ENCODE peak calls at places on chromosomes 7 and 10, in six cellular contexts. V is GM23338, C is WTC11, O is K562, N is HepG2, I is H1. D is an unnamed sample.

GRCh38 chr7:39212881-39213280 is 235.2 kb downstream of the POU6F2 start:
- DNase-seq in V (no peak), C (no peak), O (no peak), N (no peak), I (no peak), D (no peak)

GRCh38 chr7:19117081-19117869 is at the start of gene TWIST1:
- DNase-seq in V (peak; percentile 88), C (peak; percentile 65), O (no peak), N (no peak), I (peak; percentile 80), D (no peak)

GRCh38 chr7:34361663-34362250 is 296.3 kb upstream of the NPSR1 start:
- DNase-seq in V (no peak), C (no peak), O (no peak), N (no peak), I (no peak), D (no peak)

GRCh38 chr7:82701941-82702340 is 258.4 kb upstream of the CACNA2D1 start:
- DNase-seq in V (no peak), C (no peak), O (no peak), N (no peak), I (no peak), D (no peak)

GRCh38 chr7:143988986-143989745 is 11.0 kb upstream of the OR6B1 start:
- DNase-seq in V (no peak), C (no peak), O (peak; percentile 31), N (no peak), I (no peak), D (no peak)

GRCh38 chr7:30770936-30771858 is at the start of gene MINDY4:
- DNase-seq in V (peak; percentile 93), C (peak; percentile 76), O (peak; percentile 95), N (no peak), I (peak; percentile 86), D (no peak)

GRCh38 chr7:44854644-44855364 is 6.9 kb upstream of the H2AZ2 start:
- DNase-seq in V (no peak), C (no peak), O (no peak), N (no peak), I (no peak), D (no peak)

GRCh38 chr7:82131224-82131623 is 312.4 kb downstream of the CACNA2D1 start:
- DNase-seq in V (no peak), C (no peak), O (no peak), N (no peak), I (no peak), D (no peak)

GRCh38 chr10:79295593-79295992 is 51.7 kb upstream of the PPIF start:
- DNase-seq in V (no peak), C (no peak), O (no peak), N (no peak), I (no peak), D (no peak)
- TF ChIP-seq CREB1 in V (no peak), C (no peak), O (no peak), N (no peak), I (no peak), D (no peak)

GRCh38 chr10:34702093-34702952 is 112.8 kb downstream of the PARD3 start:
- DNase-seq in V (no peak), C (no peak), O (no peak), N (no peak), I (no peak), D (no peak)

GRCh38 chr10:34702982-34703381 is 112.1 kb downstream of the PARD3 start:
- DNase-seq in V (no peak), C (no peak), O (no peak), N (no peak), I (no peak), D (no peak)

GRCh38 chr10:34707656-34708055 is 107.4 kb downstream of the PARD3 start:
- DNase-seq in V (no peak), C (no peak), O (no peak), N (no peak), I (no peak), D (no peak)

GRCh38 chr10:34704526-34705184 is 110.4 kb downstream of the PARD3 start:
- DNase-seq in V (no peak), C (no peak), O (no peak), N (no peak), I (no peak), D (no peak)

DNA sequence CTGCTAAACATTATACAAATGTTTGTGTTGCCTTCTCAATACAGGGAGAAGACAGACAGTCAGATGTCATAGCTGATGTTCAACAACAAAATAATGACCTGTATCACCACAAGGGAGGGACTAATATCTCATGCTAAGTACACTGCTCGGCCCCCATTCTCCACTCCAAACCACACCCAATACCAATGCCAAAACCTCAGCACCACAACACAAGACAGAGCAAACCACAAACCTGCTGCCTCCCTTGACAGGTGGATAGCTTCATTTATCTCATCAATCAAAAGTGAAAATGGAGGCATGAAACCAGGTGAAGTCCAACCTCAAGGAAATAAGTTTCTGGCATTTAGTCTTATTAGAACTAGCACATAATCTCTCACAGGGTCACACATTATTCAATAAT is 109.5 kb downstream of the PARD3 start:
- DNase-seq in V (no peak), C (no peak), O (no peak), N (no peak), I (no peak), D (no peak)
- TF ChIP-seq CREB1 in V (no peak), C (no peak), O (no peak), N (no peak), I (no peak), D (no peak)

DNA sequence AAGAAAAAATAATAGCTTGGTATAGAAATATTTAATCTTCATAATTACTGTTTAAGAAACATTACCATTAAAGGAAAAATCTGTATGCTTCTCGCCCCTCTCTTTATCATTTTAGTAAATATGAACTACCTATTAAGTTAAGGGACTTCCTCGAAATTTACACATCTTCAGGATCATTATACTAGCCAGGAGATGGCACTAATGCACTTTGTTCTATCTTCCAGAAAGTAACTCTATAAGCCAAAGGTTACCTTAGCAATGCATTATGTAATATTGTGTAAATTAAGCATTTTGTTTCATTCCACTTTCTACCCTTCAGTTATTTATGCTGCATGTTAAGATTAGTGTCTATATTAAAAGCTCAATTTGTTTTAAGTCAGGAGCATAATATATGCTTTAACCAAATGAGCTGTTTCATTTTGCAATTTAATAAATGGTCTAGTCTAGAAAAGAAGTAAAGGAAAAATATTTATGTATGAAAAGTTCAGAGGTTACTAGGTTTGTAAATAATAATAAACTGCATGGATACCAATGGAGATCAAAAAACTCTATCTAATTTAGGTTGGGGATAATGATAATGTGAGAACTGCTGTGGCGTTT is 128.4 kb downstream of the ANKRD7 start:
- DNase-seq in V (peak; percentile 32), C (no peak), O (no peak), N (peak; percentile 31), I (no peak), D (no peak)
- TF ChIP-seq CREB1 in V (no peak), C (no peak), O (no peak), N (no peak), I (no peak), D (no peak)

DNA sequence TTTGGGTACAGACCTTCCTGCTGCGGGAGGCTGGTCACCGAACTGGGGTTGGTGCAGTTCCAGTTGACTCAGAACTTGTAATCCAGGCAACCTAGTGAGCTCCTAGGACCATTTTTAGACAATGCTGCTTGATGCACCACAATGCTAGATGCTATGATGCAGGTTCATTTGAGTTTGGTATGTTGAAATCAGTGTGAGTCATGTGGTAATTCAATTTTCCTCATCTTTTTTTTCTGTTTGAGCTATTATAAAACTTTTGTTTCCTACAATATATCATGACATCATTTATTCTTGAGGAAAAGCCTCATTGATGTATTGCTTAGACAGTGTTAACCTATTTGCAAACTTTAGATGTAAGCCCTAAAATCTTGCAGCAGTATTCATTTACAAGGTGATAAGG is 40.9 kb upstream of the MTPN start:
- DNase-seq in V (no peak), C (no peak), O (no peak), N (no peak), I (no peak), D (no peak)
- TF ChIP-seq CREB1 in V (no peak), C (no peak), O (no peak), N (no peak), I (no peak), D (no peak)

GRCh38 chr7:121398246-121398645 is 2.1 kb upstream of the FAM3C start:
- DNase-seq in V (peak; percentile 27), C (no peak), O (no peak), N (peak; percentile 23), I (no peak), D (no peak)
- TF ChIP-seq CREB1 in V (no peak), C (no peak), O (no peak), N (no peak), I (no peak), D (no peak)

GRCh38 chr10:47296111-47296894 is 3.7 kb upstream of the GDF10 start:
- DNase-seq in V (no peak), C (no peak), O (no peak), N (no peak), I (no peak), D (no peak)
- TF ChIP-seq CREB1 in V (no peak), C (no peak), O (no peak), N (no peak), I (no peak), D (no peak)

GRCh38 chr10:96283351-96283750 is 12.0 kb upstream of the BLNK start:
- DNase-seq in V (no peak), C (no peak), O (no peak), N (no peak), I (no peak), D (no peak)
- TF ChIP-seq CREB1 in V (no peak), C (no peak), O (no peak), N (no peak), I (no peak), D (no peak)

GRCh38 chr7:155965010-155965409 is 152.7 kb upstream of the SHH start:
- DNase-seq in V (no peak), C (no peak), O (no peak), N (no peak), I (no peak), D (no peak)
- TF ChIP-seq CREB1 in V (no peak), C (no peak), O (no peak), N (no peak), I (no peak), D (no peak)

DNA sequence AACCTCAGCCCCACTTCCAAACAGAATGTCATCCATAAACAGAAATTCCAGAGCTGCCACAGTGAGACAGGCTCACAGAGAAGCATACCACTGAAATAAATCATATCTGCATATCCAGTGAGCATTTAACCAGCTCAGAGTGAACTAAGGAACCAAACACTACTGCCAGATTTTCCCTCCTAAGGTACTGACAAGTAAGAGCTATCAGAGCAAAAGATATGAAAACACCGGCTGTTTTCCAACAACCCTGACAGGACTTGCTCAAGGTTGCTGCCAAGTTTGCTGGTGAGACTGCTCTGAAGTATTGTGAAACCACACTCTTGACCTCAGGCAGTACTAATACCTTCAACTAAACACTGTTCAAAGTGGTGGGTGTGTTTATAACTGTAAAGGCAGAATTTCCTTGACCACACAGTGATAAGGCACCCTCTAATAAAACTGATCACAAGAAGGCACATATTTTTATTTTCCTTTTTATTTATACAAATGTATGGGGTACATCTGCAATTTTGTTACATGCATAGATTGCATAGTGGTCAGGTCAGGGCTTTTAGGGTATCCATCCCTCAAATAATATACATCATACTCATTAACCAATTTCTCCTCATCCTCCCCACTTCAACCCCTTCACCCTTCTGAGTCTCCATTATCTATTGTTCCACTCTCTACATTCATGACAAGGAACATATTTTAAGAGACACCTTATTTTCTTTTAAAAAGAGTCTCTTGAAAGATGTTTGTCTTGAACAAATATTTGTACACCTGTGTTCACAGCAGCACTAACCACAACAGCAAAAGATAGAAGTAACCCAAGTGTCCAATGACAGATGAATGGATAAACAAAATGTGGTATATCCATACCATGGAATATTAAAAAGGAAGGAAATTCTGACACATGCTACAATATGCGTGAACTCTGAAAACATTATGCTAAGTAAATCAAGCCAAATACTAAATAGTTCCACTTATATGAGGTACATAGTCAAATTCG is 18.2 kb downstream of the SGMS1 start:
- DNase-seq in V (no peak), C (no peak), O (no peak), N (peak; percentile 75), I (no peak), D (no peak)
- TF ChIP-seq CREB1 in V (no peak), C (no peak), O (no peak), N (no peak), I (no peak), D (no peak)